ENCODE peak calls at places on chromosomes 13 and 19, in five cellular contexts. B is NCI-H345; T is stimulated activated CD4-positive, alpha-beta T cell treated with anti-CD3 and anti-CD28 coated beads, Interleukin-4, amount 100 ng/mL, for 24 hours; Y is T-helper 9 cell; E is kidney glomerular epithelial cell. X is an unnamed sample.

GRCh38 chr13:50080856-50081105 is 65.5 kb downstream of the KCNRG start:
- DNase-seq in B (no peak), T (no peak), Y (no peak), E (peak), X (no peak)

GRCh38 chr19:46383846-46384245 is 29.5 kb downstream of the CCDC8 start:
- DNase-seq in B (no peak), T (no peak), Y (no peak), E (no peak), X (no peak)

GRCh38 chr19:48506138-48506733 is 5.4 kb downstream of the LMTK3 start:
- DNase-seq in B (peak), T (peak), Y (no peak), E (peak), X (peak)

GRCh38 chr19:23285948-23286347 is 35.8 kb upstream of the ZNF724 start:
- DNase-seq in B (no peak), T (no peak), Y (no peak), E (no peak), X (no peak)

GRCh38 chr13:57137631-57138030 is 3.1 kb upstream of the PRR20A start:
- DNase-seq in B (no peak), T (no peak), Y (no peak), E (peak), X (no peak)

GRCh38 chr19:2529473-2529918 is 53.6 kb downstream of the GADD45B start:
- DNase-seq in B (peak), T (no peak), Y (no peak), E (no peak), X (no peak)

GRCh38 chr13:113506025-113506685 is 15.6 kb upstream of the DCUN1D2 start:
- DNase-seq in B (no peak), T (no peak), Y (no peak), E (no peak), X (no peak)

GRCh38 chr13:77868717-77869116 is 49.9 kb downstream of the EDNRB start:
- DNase-seq in B (no peak), T (no peak), Y (no peak), E (no peak), X (no peak)

GRCh38 chr19:47469719-47470118 is 2.0 kb downstream of the SLC8A2 start:
- DNase-seq in B (no peak), T (no peak), Y (no peak), E (no peak), X (peak)

GRCh38 chr19:51194527-51195315 is 30.2 kb upstream of the CD33 start:
- DNase-seq in B (no peak), T (no peak), Y (no peak), E (peak), X (no peak)

X was measured in NCI-H69.